ENCODE peak calls at places on chromosomes 11 and 22, in seven cellular contexts. L, C, F, R, Z, A and S are unnamed samples. For H3K9me3, the result is how much of the 10 kb centered on the place peaks cover.

GRCh38 chr11:121794671-121795070 is 321.3 kb downstream of the BLID start:
- DNase-seq in L (no peak), C (no peak), F (no peak), R (no peak), Z (no peak), A (no peak), S (no peak)

GRCh38 chr11:111148116-111148515 is 97.4 kb upstream of the POU2AF2 start:
- DNase-seq in L (no peak), C (no peak), F (no peak), R (no peak), Z (no peak), A (no peak), S (no peak)

GRCh38 chr22:20064140-20064480 is 15.9 kb upstream of the DGCR8 start:
- DNase-seq in L (no peak), C (no peak), F (no peak), R (no peak), Z (no peak), A (no peak), S (no peak)

GRCh38 chr22:23608583-23608982 is 23.5 kb downstream of the DRICH1 start:
- DNase-seq in L (no peak), C (no peak), F (no peak), R (no peak), Z (no peak), A (no peak), S (no peak)

GRCh38 chr11:75516886-75517285 is 8.9 kb downstream of the GDPD5 start:
- DNase-seq in L (no peak), C (no peak), F (no peak), R (no peak), Z (no peak), A (no peak), S (no peak)

GRCh38 chr11:62479631-62480201 is 60.9 kb downstream of the SCGB1A1 start:
- DNase-seq in L (no peak), C (no peak), F (no peak), R (no peak), Z (no peak), A (no peak), S (no peak)

GRCh38 chr11:33376331-33377099 is 119.3 kb downstream of the HIPK3 start:
- DNase-seq in L (no peak), C (no peak), F (no peak), R (no peak), Z (no peak), A (no peak), S (no peak)

GRCh38 chr11:70717961-70718595 is 319.7 kb downstream of the CTTN start:
- DNase-seq in L (no peak), C (no peak), F (no peak), R (no peak), Z (no peak), A (no peak), S (no peak)

GRCh38 chr11:10742460-10743208 is 8.4 kb upstream of the CTR9 start:
- DNase-seq in L (no peak), C (no peak), F (peak), R (peak), Z (no peak), A (no peak), S (no peak)

GRCh38 chr11:63951779-63952536 is 13.2 kb downstream of the NAA40 start:
- DNase-seq in L (no peak), C (no peak), F (no peak), R (peak), Z (no peak), A (no peak), S (no peak)

GRCh38 chr11:106047636-106048035 is 25.6 kb upstream of the MSANTD4 start:
- DNase-seq in L (no peak), C (no peak), F (no peak), R (no peak), Z (no peak), A (no peak), S (no peak)

GRCh38 chr11:73308963-73309960 is 1.2 kb downstream of the ARHGEF17 start:
- DNase-seq in L (no peak), C (peak), F (peak), R (no peak), Z (no peak), A (peak), S (peak)

GRCh38 chr22:29633514-29634312 is 30.3 kb downstream of the NF2 start:
- DNase-seq in L (no peak), C (no peak), F (no peak), R (no peak), Z (no peak), A (no peak), S (no peak)

GRCh38 chr22:21876486-21877176 is 9.2 kb upstream of the MAPK1 start:
- DNase-seq in L (no peak), C (no peak), F (no peak), R (no peak), Z (no peak), A (no peak), S (no peak)

DNA sequence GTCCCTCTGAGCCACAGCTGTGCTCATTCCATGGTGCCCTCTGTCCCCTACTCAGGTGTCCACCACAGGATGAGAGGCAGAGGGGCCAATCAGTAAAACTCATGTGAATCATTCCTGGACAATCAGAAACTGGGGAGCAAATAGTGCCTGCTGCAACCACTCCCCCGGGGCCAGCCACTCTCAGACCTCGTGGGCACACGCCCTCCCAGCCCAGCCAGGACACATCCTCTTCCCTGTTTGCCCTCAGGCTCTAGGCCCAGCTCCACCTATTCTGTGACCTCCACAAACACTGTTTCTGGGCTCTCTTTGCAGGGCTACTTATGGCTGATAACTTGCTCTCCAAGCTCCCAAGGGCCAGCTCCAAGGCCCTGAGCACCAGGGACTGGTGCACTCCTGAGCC is 14.0 kb upstream of the KCTD14 start:
- DNase-seq in L (no peak), C (no peak), F (peak), R (no peak), Z (no peak), A (no peak), S (peak)
- H3K9me3 ChIP-seq in L (under half), C (under half), F (under half), R (under half), Z (under half), A (under half), S (under half)

GRCh38 chr11:45751430-45751829 is 53.5 kb upstream of the SLC35C1 start:
- DNase-seq in L (no peak), C (no peak), F (no peak), R (no peak), Z (no peak), A (no peak), S (no peak)
- H3K9me3 ChIP-seq in L (under half), C (under half), F (under half), R (under half), Z (under half), A (under half), S (under half)

DNA sequence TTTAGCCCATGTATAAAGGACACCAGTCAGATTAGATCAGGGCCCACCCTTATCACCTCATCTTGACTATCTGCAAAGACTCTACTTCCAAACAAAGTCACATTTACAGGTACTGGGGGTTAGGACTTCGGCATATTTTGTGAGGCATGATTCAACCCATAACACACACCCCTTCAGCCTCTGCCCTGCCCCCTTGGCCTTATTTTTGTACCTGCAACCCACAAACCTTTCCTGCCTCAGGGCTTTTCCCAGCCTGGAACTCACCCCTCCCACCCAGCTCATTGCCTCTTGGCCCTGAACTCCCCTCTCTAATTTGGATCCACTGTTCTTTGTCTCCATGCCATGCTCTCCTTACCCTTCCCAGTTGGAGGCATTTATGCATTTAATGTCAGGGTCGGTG is 1116.9 kb downstream of the TBC1D22A start:
- DNase-seq in L (no peak), C (no peak), F (no peak), R (no peak), Z (no peak), A (no peak), S (no peak)
- H3K9me3 ChIP-seq in L (under half), C (under half), F (under half), R (under half), Z (under half), A (under half), S (under half)

GRCh38 chr22:10781571-10782403 is 4746.2 kb upstream of the OR11H1 start:
- DNase-seq in L (no peak), C (no peak), F (no peak), R (no peak), Z (no peak), A (no peak), S (no peak)
- H3K9me3 ChIP-seq in L (under half), C (under half), F (under half), R (under half), Z (under half), A (under half), S (under half)

DNA sequence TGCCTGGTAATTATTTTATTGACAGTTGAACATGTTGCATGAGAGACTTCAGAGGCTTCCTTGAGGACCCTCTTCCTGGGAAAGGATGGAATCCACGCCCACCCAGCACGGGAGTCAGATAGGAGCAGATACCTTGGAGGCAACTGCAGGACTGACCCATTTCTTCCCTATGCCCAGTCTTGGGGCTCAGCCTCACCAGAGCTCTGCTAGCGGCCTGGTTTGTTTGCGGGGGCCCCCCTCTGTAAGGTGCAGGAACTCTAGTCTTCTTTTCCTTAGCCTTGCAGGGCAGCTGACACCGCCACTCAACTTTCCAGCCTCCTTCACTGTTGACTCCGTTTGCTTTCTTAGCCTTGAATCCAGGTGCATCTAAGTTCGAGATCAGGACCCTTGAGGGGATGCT is 1032.8 kb downstream of the BRD1 start:
- DNase-seq in L (no peak), C (no peak), F (no peak), R (no peak), Z (no peak), A (no peak), S (peak)
- H3K9me3 ChIP-seq in L (under half), C (under half), F (under half), R (under half), Z (under half), A (under half), S (under half)

DNA sequence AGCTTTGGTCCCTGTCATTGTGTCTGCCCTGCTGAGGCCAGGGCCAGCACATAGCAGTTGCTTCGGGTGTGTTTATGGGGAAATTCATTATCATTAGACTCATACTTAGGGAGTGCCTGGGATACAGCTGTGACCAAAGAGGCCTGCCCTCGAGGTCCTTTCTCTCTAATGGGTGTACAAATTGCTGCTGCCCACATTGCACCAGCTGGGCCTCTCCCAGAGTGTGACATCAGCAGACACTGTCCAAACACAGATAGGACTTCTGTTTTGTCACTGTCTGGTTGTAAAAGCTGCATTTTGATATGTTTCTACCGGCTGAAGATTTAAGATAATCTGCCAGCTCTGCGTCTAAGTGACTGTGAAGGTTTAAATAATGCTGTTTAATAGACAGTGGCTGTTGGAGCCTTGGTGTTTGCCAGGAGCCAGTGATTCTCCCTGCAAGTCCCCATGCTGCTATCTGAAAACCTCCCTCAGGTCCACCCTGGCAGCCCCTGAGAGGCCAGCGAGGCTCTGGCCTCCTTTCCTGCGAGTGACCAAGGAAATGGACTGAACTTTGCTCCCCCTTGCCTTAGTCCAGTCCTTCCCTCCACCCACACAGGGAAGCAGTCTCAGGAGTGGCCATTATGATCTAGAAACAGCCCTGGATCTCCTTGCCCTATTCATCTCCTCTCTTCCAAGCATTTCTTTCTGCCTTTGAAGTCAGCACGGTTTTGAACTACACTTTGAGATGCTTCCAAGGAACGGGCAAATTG is 505.3 kb downstream of the TBC1D22A start:
- DNase-seq in L (no peak), C (no peak), F (no peak), R (no peak), Z (no peak), A (no peak), S (no peak)
- H3K9me3 ChIP-seq in L (under half), C (under half), F (under half), R (under half), Z (under half), A (under half), S (under half)

DNA sequence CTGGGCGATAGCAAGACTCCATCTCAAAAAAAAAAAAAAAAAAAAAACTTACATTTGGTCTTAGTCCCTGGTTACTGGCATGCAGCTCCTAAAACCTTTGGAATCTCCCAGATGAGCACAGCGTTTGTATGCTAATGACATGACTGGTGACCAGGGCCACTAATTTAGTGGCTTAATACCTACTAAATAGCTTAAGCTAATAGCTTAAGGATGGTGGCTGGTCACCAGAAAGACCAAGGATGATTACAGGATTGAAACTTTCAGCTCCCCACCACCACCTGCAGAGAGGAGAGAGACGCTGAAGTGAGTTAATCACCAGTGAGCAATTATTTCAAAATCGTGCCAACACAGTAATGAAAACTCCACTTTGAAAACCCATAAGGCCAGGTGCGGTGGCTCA is 37.1 kb downstream of the DENND5A start:
- DNase-seq in L (no peak), C (no peak), F (no peak), R (no peak), Z (no peak), A (no peak), S (no peak)
- H3K9me3 ChIP-seq in L (under half), C (under half), F (under half), R (under half), Z (under half), A (under half), S (under half)

GRCh38 chr11:35764414-35764813 is 101.8 kb downstream of the TRIM44 start:
- DNase-seq in L (no peak), C (no peak), F (no peak), R (no peak), Z (no peak), A (no peak), S (no peak)
- H3K9me3 ChIP-seq in L (under half), C (under half), F (under half), R (under half), Z (under half), A (under half), S (under half)

DNA sequence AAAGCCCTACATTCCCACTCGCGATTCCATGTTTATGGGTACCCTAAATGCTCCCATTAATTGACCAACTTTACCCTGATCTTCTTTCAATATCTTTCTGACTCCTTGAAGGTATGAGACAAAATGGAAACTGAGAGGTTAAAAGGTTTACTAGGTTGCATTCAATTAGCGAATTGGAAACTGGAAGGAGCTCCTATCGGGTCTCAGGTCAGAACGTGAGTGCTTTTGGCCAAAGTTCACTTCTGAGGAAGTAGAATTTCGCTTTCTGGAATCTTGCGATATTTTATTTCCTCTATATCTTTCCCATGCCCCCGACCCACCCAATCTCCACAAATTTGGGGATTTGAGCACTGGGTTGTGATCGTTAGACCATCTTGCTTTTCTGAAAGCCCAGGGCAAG is 2.6 kb downstream of the EHF start:
- DNase-seq in L (no peak), C (no peak), F (peak), R (no peak), Z (no peak), A (no peak), S (no peak)
- H3K9me3 ChIP-seq in L (under half), C (under half), F (under half), R (under half), Z (under half), A (under half), S (under half)